ENCODE peak calls at places on chromosomes 16 and 17, in ten cellular contexts. L is mesothelial cell of epicardium, T is AG04450, U is HCT116, Q is heart left ventricle, Y is HEK293T, I is NCI-H1436, Z is adrenal gland, V is neural crest cell, A is fibroblast of the conjunctiva. F is an unnamed sample.

GRCh38 chr17:48818361-48818841 is 1.4 kb upstream of the TTLL6 start:
- DNase-seq in U (no peak), V (no peak), I (no peak), Y (no peak), A (no peak), T (no peak), L (no peak), Q (no peak), Z (no peak), F (no peak)

GRCh38 chr17:43900183-43900857 is 7.0 kb downstream of the MPP2 start:
- DNase-seq in I (peak), Y (peak), V (peak), L (peak), A (peak), Z (peak), T (peak), U (peak), Q (peak), F (peak)

GRCh38 chr16:88769617-88770458 is 15.2 kb downstream of the PIEZO1 start:
- DNase-seq in A (no peak), L (peak), Q (no peak), Y (peak), T (no peak), I (peak), Z (no peak), V (no peak), U (no peak), F (no peak)

GRCh38 chr17:30229012-30229411 is 6.5 kb downstream of the SLC6A4 start:
- DNase-seq in I (no peak), Q (no peak), Y (no peak), V (no peak), T (no peak), Z (no peak), L (no peak), U (no peak), A (no peak), F (no peak)

GRCh38 chr17:44307387-44308186 is 814 bp upstream of the RUNDC3A start:
- DNase-seq in Z (peak), A (no peak), Q (peak), I (peak), Y (peak), V (peak), U (no peak), L (peak), T (no peak), F (peak)

GRCh38 chr16:83345846-83346245 is 461.9 kb upstream of the HSBP1 start:
- DNase-seq in Q (no peak), I (no peak), V (no peak), T (no peak), Y (no peak), A (no peak), L (no peak), U (no peak), Z (no peak), F (no peak)

GRCh38 chr17:33330877-33331276 is 37.8 kb upstream of the ASIC2 start:
- DNase-seq in Z (no peak), T (no peak), I (no peak), L (no peak), Y (no peak), Q (no peak), A (no peak), U (no peak), V (no peak), F (no peak)

GRCh38 chr17:33335491-33336173 is 42.5 kb upstream of the ASIC2 start:
- DNase-seq in I (no peak), Z (no peak), A (no peak), V (no peak), U (no peak), Q (no peak), Y (no peak), T (no peak), L (no peak), F (no peak)

GRCh38 chr17:3890893-3891219 is 2.0 kb downstream of the CAMKK1 start:
- DNase-seq in L (no peak), U (no peak), T (no peak), Y (no peak), V (no peak), I (no peak), A (no peak), Q (no peak), Z (no peak), F (no peak)

GRCh38 chr17:933168-934083 is 46.1 kb downstream of the NXN start:
- DNase-seq in Z (no peak), L (no peak), T (peak), U (peak), I (no peak), A (peak), Q (no peak), Y (peak), V (no peak), F (no peak)

GRCh38 chr17:65013613-65014391 is 42.7 kb downstream of the GNA13 start:
- DNase-seq in U (peak), I (no peak), Q (no peak), L (no peak), V (no peak), Y (no peak), A (peak), Z (peak), T (peak), F (no peak)

GRCh38 chr16:81277681-81278080 is 37.1 kb upstream of the GAN start:
- DNase-seq in Q (no peak), A (no peak), Z (no peak), I (no peak), L (peak), T (no peak), V (no peak), U (no peak), Y (no peak), F (no peak)

GRCh38 chr17:15409721-15410247 is 57.6 kb downstream of the CDRT4 start:
- DNase-seq in L (no peak), Z (no peak), V (no peak), Y (no peak), T (peak), I (no peak), Q (peak), A (peak), U (no peak), F (no peak)

GRCh38 chr16:86494039-86494564 is 16.2 kb upstream of the FOXF1 start:
- DNase-seq in A (no peak), L (no peak), Y (no peak), Q (no peak), V (no peak), Z (no peak), I (no peak), T (no peak), U (no peak), F (no peak)

GRCh38 chr16:29290631-29291247 is 115.8 kb downstream of the NPIPB11 start:
- DNase-seq in Z (peak), L (peak), U (peak), A (peak), Y (peak), Q (peak), V (peak), I (no peak), T (peak), F (no peak)

GRCh38 chr17:5587431-5588032 is 3.2 kb upstream of the NLRP1 start:
- DNase-seq in Q (no peak), V (peak), U (peak), T (peak), L (peak), Y (peak), Z (peak), A (peak), I (peak), F (no peak)

GRCh38 chr16:3573146-3573815 is 3.9 kb downstream of the NLRC3 start:
- DNase-seq in T (no peak), Q (no peak), L (no peak), Z (no peak), V (no peak), I (no peak), Y (no peak), A (no peak), U (no peak), F (no peak)

GRCh38 chr17:72077326-72077960 is 43.4 kb upstream of the SOX9 start:
- DNase-seq in Z (no peak), A (no peak), V (no peak), I (no peak), Y (no peak), L (no peak), U (peak), Q (no peak), T (no peak), F (no peak)

GRCh38 chr16:4521971-4522623 is 16.5 kb downstream of the CDIP1 start:
- DNase-seq in A (no peak), T (no peak), Q (peak), V (no peak), Y (no peak), I (no peak), L (peak), U (no peak), Z (peak), F (no peak)

GRCh38 chr16:8887952-8888560 is 5.9 kb downstream of the LITAFD start:
- DNase-seq in I (no peak), A (no peak), U (no peak), Z (peak), Y (no peak), V (no peak), T (no peak), Q (peak), L (no peak), F (no peak)

GRCh38 chr17:77834170-77835115 is 124.1 kb upstream of the TNRC6C start:
- DNase-seq in T (peak), Y (peak), Q (peak), A (peak), Z (peak), V (no peak), U (peak), I (no peak), L (no peak), F (no peak)

GRCh38 chr16:27430923-27431484 is 29.0 kb downstream of the IL21R start:
- DNase-seq in U (no peak), T (no peak), Y (no peak), Z (peak), A (no peak), Q (no peak), I (no peak), V (no peak), L (peak), F (no peak)

GRCh38 chr16:58732545-58733247 is 1.4 kb downstream of the GOT2 start:
- DNase-seq in Y (no peak), U (no peak), Z (no peak), L (no peak), V (no peak), A (peak), T (no peak), I (no peak), Q (no peak), F (no peak)

GRCh38 chr16:12541672-12542071 is 262.0 kb downstream of the CPPED1 start:
- DNase-seq in L (no peak), Y (no peak), U (no peak), Z (no peak), A (no peak), Q (no peak), I (no peak), T (no peak), V (no peak), F (no peak)

GRCh38 chr17:7644768-7645167 is 6.0 kb upstream of the ATP1B2 start:
- DNase-seq in I (no peak), Y (no peak), T (no peak), U (no peak), V (no peak), Q (no peak), Z (no peak), L (no peak), A (no peak), F (no peak)

GRCh38 chr16:11796227-11797165 is 562 bp downstream of the ZC3H7A start:
- DNase-seq in U (no peak), A (no peak), L (peak), Q (peak), Y (peak), I (no peak), T (no peak), V (peak), Z (peak), F (no peak)

GRCh38 chr17:20189979-20190378 is 180.8 kb downstream of the SPECC1 start:
- DNase-seq in Z (no peak), A (no peak), Y (no peak), T (no peak), Q (no peak), L (no peak), V (no peak), U (no peak), I (no peak), F (no peak)

GRCh38 chr17:75065562-75066151 is 18.6 kb downstream of the KCTD2 start:
- DNase-seq in Y (no peak), Z (no peak), L (no peak), V (no peak), A (no peak), I (no peak), U (no peak), T (no peak), Q (no peak), F (no peak)

GRCh38 chr16:89661215-89661614 is 3.6 kb downstream of the SPATA33 start:
- DNase-seq in I (no peak), V (no peak), Z (no peak), T (no peak), L (no peak), Y (no peak), Q (no peak), A (no peak), U (no peak), F (no peak)

GRCh38 chr16:86664518-86665318 is 86.4 kb downstream of the FOXL1 start:
- DNase-seq in Y (no peak), I (no peak), L (no peak), Z (no peak), A (peak), Q (no peak), U (peak), T (peak), V (no peak), F (no peak)

GRCh38 chr16:4531816-4532215 is 6.8 kb downstream of the CDIP1 start:
- DNase-seq in V (no peak), Y (no peak), Z (no peak), L (no peak), Q (no peak), T (no peak), A (no peak), I (no peak), U (no peak), F (no peak)

GRCh38 chr17:37535906-37536305 is 46.2 kb downstream of the DUSP14 start:
- DNase-seq in V (no peak), Z (no peak), U (no peak), L (no peak), Q (no peak), A (no peak), T (no peak), I (no peak), Y (no peak), F (no peak)

GRCh38 chr16:63672493-63672892 is 1449.4 kb downstream of the CDH11 start:
- DNase-seq in L (no peak), I (no peak), U (no peak), V (no peak), T (no peak), A (no peak), Y (no peak), Z (no peak), Q (no peak), F (no peak)

GRCh38 chr17:6799738-6800137 is 23.7 kb downstream of the FBXO39 start:
- DNase-seq in V (no peak), T (no peak), Z (no peak), U (no peak), L (no peak), I (no peak), Y (no peak), Q (no peak), A (no peak), F (no peak)

GRCh38 chr16:303760-304505 is 21.0 kb downstream of the PDIA2 start:
- DNase-seq in A (no peak), T (no peak), I (no peak), Q (no peak), Z (no peak), V (no peak), L (no peak), Y (no peak), U (no peak), F (no peak)

GRCh38 chr16:84821728-84822676 is 2.2 kb downstream of the CRISPLD2 start:
- DNase-seq in L (no peak), V (no peak), Y (no peak), Z (no peak), A (no peak), T (no peak), U (no peak), I (no peak), Q (peak), F (no peak)

GRCh38 chr16:69709456-69710084 is 16.8 kb downstream of the NQO1 start:
- DNase-seq in T (no peak), A (peak), Q (no peak), Y (peak), L (no peak), I (peak), Z (peak), U (peak), V (no peak), F (no peak)